ENCODE peak calls at places on chromosome 17, in five cellular contexts. N is substantia nigra, Y is dorsolateral prefrontal cortex, M is right lobe of liver, E is lung. G is an unnamed sample.

GRCh38 chr17:39867084-39867890 is 715 bp upstream of the ZPBP2 start:
- DNase-seq in N (no peak), Y (no peak), M (no peak), E (no peak), G (peak)

GRCh38 chr17:67353929-67354557 is 12.3 kb downstream of the PSMD12 start:
- DNase-seq in N (no peak), Y (no peak), M (no peak), E (no peak), G (no peak)

GRCh38 chr17:58333396-58334207 is 5.0 kb upstream of the TSPOAP1 start:
- DNase-seq in N (no peak), Y (no peak), M (no peak), E (no peak), G (no peak)

GRCh38 chr17:77845541-77846225 is 112.8 kb upstream of the TNRC6C start:
- DNase-seq in N (no peak), Y (no peak), M (peak), E (no peak), G (no peak)

GRCh38 chr17:4541328-4542002 is 13.7 kb downstream of the MYBBP1A start:
- DNase-seq in N (no peak), Y (no peak), M (peak), E (no peak), G (no peak)

GRCh38 chr17:70084476-70084875 is 9.5 kb downstream of the KCNJ16 start:
- DNase-seq in N (no peak), Y (no peak), M (no peak), E (no peak), G (no peak)

GRCh38 chr17:5209396-5209795 is 17.7 kb upstream of the ZNF594 start:
- DNase-seq in N (no peak), Y (no peak), M (peak), E (no peak), G (no peak)

GRCh38 chr17:60392845-60393702 is 1.1 kb upstream of the USP32 start:
- DNase-seq in N (no peak), Y (no peak), M (no peak), E (peak), G (peak)

GRCh38 chr17:40058151-40058784 is 4.1 kb upstream of the MED24 start:
- DNase-seq in N (no peak), Y (no peak), M (no peak), E (no peak), G (no peak)

GRCh38 chr17:4591529-4591928 is 7.2 kb downstream of the SMTNL2 start:
- DNase-seq in N (no peak), Y (no peak), M (no peak), E (no peak), G (no peak)

GRCh38 chr17:75536401-75536800 is 10.9 kb downstream of the LLGL2 start:
- DNase-seq in N (no peak), Y (no peak), M (no peak), E (no peak), G (no peak)

GRCh38 chr17:47699536-47699840 is 5.5 kb downstream of the TBKBP1 start:
- DNase-seq in N (no peak), Y (no peak), M (no peak), E (no peak), G (no peak)

GRCh38 chr17:77373298-77374169 is 232.8 kb downstream of the SEC14L1 start:
- DNase-seq in N (no peak), Y (no peak), M (peak), E (peak), G (peak)

GRCh38 chr17:83179811-83180210 is 100.4 kb downstream of the METRNL start:
- DNase-seq in N (no peak), Y (peak), M (peak), E (peak), G (no peak)

GRCh38 chr17:63945851-63946439 is 13.8 kb upstream of the CD79B start:
- DNase-seq in N (no peak), Y (no peak), M (no peak), E (no peak), G (no peak)

GRCh38 chr17:11245792-11246191 is 4.8 kb downstream of the SHISA6 start:
- DNase-seq in N (no peak), Y (no peak), M (no peak), E (no peak), G (no peak)

GRCh38 chr17:8534498-8535188 is 95.9 kb downstream of the MYH10 start:
- DNase-seq in N (no peak), Y (no peak), M (peak), E (no peak), G (no peak)

GRCh38 chr17:4908301-4908700 is 5.4 kb upstream of the CHRNE start:
- DNase-seq in N (no peak), Y (no peak), M (no peak), E (no peak), G (no peak)

GRCh38 chr17:80374732-80375118 is 40.2 kb upstream of the ENDOV start:
- DNase-seq in N (no peak), Y (no peak), M (no peak), E (no peak), G (no peak)

GRCh38 chr17:64492481-64493109 is 4.3 kb downstream of the POLG2 start:
- DNase-seq in N (no peak), Y (no peak), M (no peak), E (no peak), G (no peak)

GRCh38 chr17:39769974-39770587 is 32.3 kb downstream of the GRB7 start:
- DNase-seq in N (no peak), Y (no peak), M (no peak), E (no peak), G (no peak)

GRCh38 chr17:73323622-73324455 is 12.0 kb upstream of the CDC42EP4 start:
- DNase-seq in N (no peak), Y (no peak), M (no peak), E (no peak), G (no peak)

GRCh38 chr17:48310748-48311213 is 119.2 kb downstream of the SKAP1 start:
- DNase-seq in N (no peak), Y (no peak), M (no peak), E (no peak), G (no peak)

GRCh38 chr17:6523330-6523729 is 33.0 kb downstream of the PITPNM3 start:
- DNase-seq in N (no peak), Y (no peak), M (no peak), E (no peak), G (no peak)

GRCh38 chr17:73705594-73705993 is 61.3 kb upstream of the SDK2 start:
- DNase-seq in N (no peak), Y (peak), M (no peak), E (peak), G (no peak)

GRCh38 chr17:30922235-30922993 is 669 bp downstream of the ADAP2 start:
- DNase-seq in N (no peak), Y (no peak), M (peak), E (peak), G (no peak)

GRCh38 chr17:51214920-51215319 is 44.9 kb downstream of the MBTD1 start:
- DNase-seq in N (no peak), Y (no peak), M (no peak), E (no peak), G (no peak)
- H3K27ac ChIP-seq in N (no peak), Y (no peak), M (no peak), E (no peak), G (no peak)

GRCh38 chr17:17107281-17107680 is 65.0 kb downstream of the MPRIP start:
- DNase-seq in N (no peak), Y (no peak), M (peak), E (no peak), G (no peak)

GRCh38 chr17:17109231-17109630 is 67.0 kb downstream of the MPRIP start:
- DNase-seq in N (no peak), Y (no peak), M (no peak), E (no peak), G (no peak)

GRCh38 chr17:17109896-17110295 is 67.6 kb downstream of the MPRIP start:
- DNase-seq in N (no peak), Y (no peak), M (peak), E (peak), G (no peak)

GRCh38 chr17:17107891-17108680 is 65.8 kb downstream of the MPRIP start:
- DNase-seq in N (no peak), Y (no peak), M (peak), E (peak), G (no peak)

GRCh38 chr17:17108681-17109049 is 66.4 kb downstream of the MPRIP start:
- DNase-seq in N (peak), Y (peak), M (peak), E (peak), G (no peak)
- H3K27ac ChIP-seq in N (peak), Y (peak), M (peak), E (peak), G (peak)

GRCh38 chr17:45287526-45288264 is 25.8 kb upstream of the SPATA32 start:
- DNase-seq in N (no peak), Y (no peak), M (no peak), E (no peak), G (no peak)
- H3K27ac ChIP-seq in N (no peak), Y (no peak), M (no peak), E (peak), G (no peak)

GRCh38 chr17:81608605-81609004 is 28.3 kb downstream of the NPLOC4 start:
- DNase-seq in N (no peak), Y (no peak), M (no peak), E (no peak), G (peak)

GRCh38 chr17:81609541-81610353 is 27.2 kb downstream of the NPLOC4 start:
- DNase-seq in N (no peak), Y (no peak), M (no peak), E (no peak), G (no peak)

GRCh38 chr17:81608082-81608481 is 28.8 kb downstream of the NPLOC4 start:
- DNase-seq in N (no peak), Y (no peak), M (no peak), E (no peak), G (no peak)

GRCh38 chr17:81603846-81604610 is 32.9 kb downstream of the NPLOC4 start:
- DNase-seq in N (no peak), Y (no peak), M (no peak), E (no peak), G (no peak)

DNA sequence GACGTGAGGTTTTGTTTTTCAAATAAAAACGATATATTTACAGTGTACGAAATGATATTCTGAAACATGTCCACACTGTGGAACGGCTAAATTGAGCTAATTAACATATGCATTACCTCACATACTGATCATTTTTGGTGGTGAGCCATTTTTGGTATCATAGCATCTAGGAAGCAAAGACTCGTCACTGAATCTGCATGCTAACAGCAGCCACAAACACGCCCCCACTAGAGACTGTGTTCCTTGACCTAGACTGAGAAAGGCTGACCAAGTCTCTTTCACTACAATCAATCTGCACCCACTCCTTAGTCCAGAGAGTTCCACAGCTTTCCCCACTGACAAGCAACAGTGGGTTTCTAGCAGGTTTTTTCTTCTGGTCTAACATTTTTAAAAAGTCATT is 29.5 kb downstream of the NPLOC4 start:
- DNase-seq in N (no peak), Y (no peak), M (no peak), E (no peak), G (no peak)
- H3K27ac ChIP-seq in N (no peak), Y (no peak), M (no peak), E (no peak), G (no peak)

GRCh38 chr17:17848311-17848710 is 11.5 kb upstream of the SREBF1 start:
- DNase-seq in N (no peak), Y (no peak), M (no peak), E (no peak), G (no peak)
- H3K27ac ChIP-seq in N (peak), Y (peak), M (peak), E (peak), G (peak)

GRCh38 chr17:2511462-2512369 is at the start of gene METTL16:
- DNase-seq in N (peak), Y (peak), M (peak), E (peak), G (peak)

GRCh38 chr17:2511138-2511461 is 588 bp downstream of the METTL16 start:
- DNase-seq in N (no peak), Y (no peak), M (no peak), E (no peak), G (no peak)

GRCh38 chr17:2508035-2508434 is 3.7 kb downstream of the METTL16 start:
- DNase-seq in N (no peak), Y (no peak), M (no peak), E (no peak), G (no peak)

GRCh38 chr17:2510559-2510958 is 1.1 kb downstream of the METTL16 start:
- DNase-seq in N (no peak), Y (no peak), M (no peak), E (no peak), G (no peak)
- H3K27ac ChIP-seq in N (no peak), Y (no peak), M (peak), E (no peak), G (peak)

G was measured in testis.